ENCODE peak calls at places on chromosomes 2 and 18, in four cellular contexts. One of them, this sample, is unnamed.

GRCh38 chr2:217412299-217412698 is 552.4 kb upstream of the TNP1 start:
- DNase-seq in adrenal gland: no peak
- DNase-seq in thoracic aorta: no peak
- DNase-seq in activated CD4-positive, alpha-beta T cell treated with anti-CD3 and anti-CD28 coated beads for 48 hours: no peak
- DNase-seq in this sample: no peak

GRCh38 chr18:61157451-61157850 is 175.8 kb upstream of the CDH20 start:
- DNase-seq in adrenal gland: no peak
- DNase-seq in thoracic aorta: no peak
- DNase-seq in activated CD4-positive, alpha-beta T cell treated with anti-CD3 and anti-CD28 coated beads for 48 hours: no peak
- DNase-seq in this sample: no peak

GRCh38 chr2:147846382-147847081 is 1.7 kb downstream of the ACVR2A start:
- DNase-seq in activated CD4-positive, alpha-beta T cell treated with anti-CD3 and anti-CD28 coated beads for 48 hours: no peak
- DNase-seq in thoracic aorta: no peak
- DNase-seq in adrenal gland: no peak
- DNase-seq in this sample: no peak

GRCh38 chr2:240919161-240919781 is 13.1 kb downstream of the CROCC2 start:
- DNase-seq in activated CD4-positive, alpha-beta T cell treated with anti-CD3 and anti-CD28 coated beads for 48 hours: peak
- DNase-seq in adrenal gland: peak
- DNase-seq in thoracic aorta: no peak
- DNase-seq in this sample: peak

GRCh38 chr2:172219201-172219600 is 116.5 kb upstream of the DLX2 start:
- DNase-seq in activated CD4-positive, alpha-beta T cell treated with anti-CD3 and anti-CD28 coated beads for 48 hours: no peak
- DNase-seq in thoracic aorta: no peak
- DNase-seq in adrenal gland: no peak
- DNase-seq in this sample: no peak

GRCh38 chr2:18987592-18988073 is 370.8 kb downstream of the OSR1 start:
- DNase-seq in thoracic aorta: peak
- DNase-seq in activated CD4-positive, alpha-beta T cell treated with anti-CD3 and anti-CD28 coated beads for 48 hours: no peak
- DNase-seq in adrenal gland: peak
- DNase-seq in this sample: no peak

GRCh38 chr18:76689646-76690264 is 132.6 kb upstream of the ZNF236 start:
- DNase-seq in adrenal gland: no peak
- DNase-seq in thoracic aorta: no peak
- DNase-seq in activated CD4-positive, alpha-beta T cell treated with anti-CD3 and anti-CD28 coated beads for 48 hours: no peak
- DNase-seq in this sample: no peak

GRCh38 chr18:76426738-76427305 is 68.2 kb downstream of the ZNF516 start:
- DNase-seq in adrenal gland: peak
- DNase-seq in activated CD4-positive, alpha-beta T cell treated with anti-CD3 and anti-CD28 coated beads for 48 hours: peak
- DNase-seq in thoracic aorta: no peak
- DNase-seq in this sample: peak

GRCh38 chr2:212311807-212312404 is 226.7 kb downstream of the ERBB4 start:
- DNase-seq in activated CD4-positive, alpha-beta T cell treated with anti-CD3 and anti-CD28 coated beads for 48 hours: no peak
- DNase-seq in thoracic aorta: no peak
- DNase-seq in adrenal gland: no peak
- DNase-seq in this sample: no peak

GRCh38 chr2:42917374-42918017 is 125.1 kb upstream of the HAAO start:
- DNase-seq in adrenal gland: peak
- DNase-seq in thoracic aorta: no peak
- DNase-seq in activated CD4-positive, alpha-beta T cell treated with anti-CD3 and anti-CD28 coated beads for 48 hours: peak
- DNase-seq in this sample: peak

GRCh38 chr2:2646312-2647051 is 315.4 kb upstream of the MYT1L start:
- DNase-seq in activated CD4-positive, alpha-beta T cell treated with anti-CD3 and anti-CD28 coated beads for 48 hours: peak
- DNase-seq in thoracic aorta: no peak
- DNase-seq in adrenal gland: no peak
- DNase-seq in this sample: peak

GRCh38 chr18:22536558-22536957 is 118.8 kb upstream of the CTAGE1 start:
- DNase-seq in activated CD4-positive, alpha-beta T cell treated with anti-CD3 and anti-CD28 coated beads for 48 hours: no peak
- DNase-seq in thoracic aorta: no peak
- DNase-seq in adrenal gland: no peak
- DNase-seq in this sample: no peak

GRCh38 chr2:106061971-106062370 is 132.1 kb downstream of the UXS1 start:
- DNase-seq in activated CD4-positive, alpha-beta T cell treated with anti-CD3 and anti-CD28 coated beads for 48 hours: no peak
- DNase-seq in adrenal gland: no peak
- DNase-seq in thoracic aorta: no peak
- DNase-seq in this sample: no peak

GRCh38 chr18:47883771-47884413 is 46.6 kb downstream of the SMAD2 start:
- DNase-seq in activated CD4-positive, alpha-beta T cell treated with anti-CD3 and anti-CD28 coated beads for 48 hours: peak
- DNase-seq in adrenal gland: peak
- DNase-seq in thoracic aorta: no peak
- DNase-seq in this sample: peak

GRCh38 chr2:38076710-38077430 is 919 bp upstream of the CYP1B1 start:
- DNase-seq in adrenal gland: peak
- DNase-seq in activated CD4-positive, alpha-beta T cell treated with anti-CD3 and anti-CD28 coated beads for 48 hours: peak
- DNase-seq in thoracic aorta: no peak
- DNase-seq in this sample: peak

GRCh38 chr18:79513381-79514081 is 117.8 kb downstream of the NFATC1 start:
- DNase-seq in adrenal gland: no peak
- DNase-seq in thoracic aorta: no peak
- DNase-seq in activated CD4-positive, alpha-beta T cell treated with anti-CD3 and anti-CD28 coated beads for 48 hours: peak
- DNase-seq in this sample: peak

GRCh38 chr2:44772670-44773378 is 168.7 kb upstream of the SIX3 start:
- DNase-seq in activated CD4-positive, alpha-beta T cell treated with anti-CD3 and anti-CD28 coated beads for 48 hours: no peak
- DNase-seq in adrenal gland: no peak
- DNase-seq in thoracic aorta: no peak
- DNase-seq in this sample: no peak

GRCh38 chr2:237519506-237520245 is 32.6 kb downstream of the MLPH start:
- DNase-seq in thoracic aorta: no peak
- DNase-seq in activated CD4-positive, alpha-beta T cell treated with anti-CD3 and anti-CD28 coated beads for 48 hours: no peak
- DNase-seq in adrenal gland: no peak
- DNase-seq in this sample: no peak

GRCh38 chr2:233387667-233388528 is 33.6 kb downstream of the DGKD start:
- DNase-seq in activated CD4-positive, alpha-beta T cell treated with anti-CD3 and anti-CD28 coated beads for 48 hours: no peak
- DNase-seq in adrenal gland: peak
- DNase-seq in thoracic aorta: peak
- DNase-seq in this sample: no peak

GRCh38 chr2:146240376-146240775 is 1604.5 kb upstream of the ACVR2A start:
- DNase-seq in adrenal gland: no peak
- DNase-seq in activated CD4-positive, alpha-beta T cell treated with anti-CD3 and anti-CD28 coated beads for 48 hours: no peak
- DNase-seq in thoracic aorta: no peak
- DNase-seq in this sample: no peak

GRCh38 chr2:61135510-61135909 is 26.5 kb upstream of the C2orf74 start:
- DNase-seq in adrenal gland: peak
- DNase-seq in activated CD4-positive, alpha-beta T cell treated with anti-CD3 and anti-CD28 coated beads for 48 hours: no peak
- DNase-seq in thoracic aorta: no peak
- DNase-seq in this sample: no peak

GRCh38 chr2:220064282-220065042 is 437.0 kb downstream of the SLC4A3 start:
- DNase-seq in thoracic aorta: no peak
- DNase-seq in adrenal gland: no peak
- DNase-seq in activated CD4-positive, alpha-beta T cell treated with anti-CD3 and anti-CD28 coated beads for 48 hours: no peak
- DNase-seq in this sample: no peak

GRCh38 chr2:223969856-223970255 is 12.6 kb downstream of the MRPL44 start:
- DNase-seq in activated CD4-positive, alpha-beta T cell treated with anti-CD3 and anti-CD28 coated beads for 48 hours: no peak
- DNase-seq in thoracic aorta: no peak
- DNase-seq in adrenal gland: no peak
- DNase-seq in this sample: no peak

GRCh38 chr2:167404896-167405295 is 516.6 kb downstream of the XIRP2 start:
- DNase-seq in thoracic aorta: no peak
- DNase-seq in activated CD4-positive, alpha-beta T cell treated with anti-CD3 and anti-CD28 coated beads for 48 hours: no peak
- DNase-seq in adrenal gland: no peak
- DNase-seq in this sample: no peak

GRCh38 chr2:137928547-137929503 is 35.4 kb upstream of the HNMT start:
- DNase-seq in thoracic aorta: no peak
- DNase-seq in adrenal gland: no peak
- DNase-seq in activated CD4-positive, alpha-beta T cell treated with anti-CD3 and anti-CD28 coated beads for 48 hours: no peak
- DNase-seq in this sample: no peak

GRCh38 chr2:10446631-10447030 is 1.5 kb downstream of the ODC1 start:
- DNase-seq in thoracic aorta: no peak
- DNase-seq in adrenal gland: no peak
- DNase-seq in activated CD4-positive, alpha-beta T cell treated with anti-CD3 and anti-CD28 coated beads for 48 hours: no peak
- DNase-seq in this sample: no peak

GRCh38 chr2:70089946-70090523 is 2.8 kb downstream of the PCBP1 start:
- DNase-seq in adrenal gland: no peak
- DNase-seq in activated CD4-positive, alpha-beta T cell treated with anti-CD3 and anti-CD28 coated beads for 48 hours: no peak
- DNase-seq in thoracic aorta: no peak
- DNase-seq in this sample: no peak

GRCh38 chr2:26670171-26670570 is 22.4 kb upstream of the KCNK3 start:
- DNase-seq in activated CD4-positive, alpha-beta T cell treated with anti-CD3 and anti-CD28 coated beads for 48 hours: no peak
- DNase-seq in adrenal gland: peak
- DNase-seq in thoracic aorta: no peak
- DNase-seq in this sample: no peak

GRCh38 chr18:78242307-78242643 is 737.3 kb upstream of the SALL3 start:
- DNase-seq in thoracic aorta: no peak
- DNase-seq in activated CD4-positive, alpha-beta T cell treated with anti-CD3 and anti-CD28 coated beads for 48 hours: no peak
- DNase-seq in adrenal gland: peak
- DNase-seq in this sample: no peak

GRCh38 chr2:218026676-218027425 is 24.1 kb upstream of the TNS1 start:
- DNase-seq in thoracic aorta: no peak
- DNase-seq in adrenal gland: peak
- DNase-seq in activated CD4-positive, alpha-beta T cell treated with anti-CD3 and anti-CD28 coated beads for 48 hours: no peak
- DNase-seq in this sample: peak

GRCh38 chr2:217954051-217954450 is 48.7 kb downstream of the TNS1 start:
- DNase-seq in activated CD4-positive, alpha-beta T cell treated with anti-CD3 and anti-CD28 coated beads for 48 hours: no peak
- DNase-seq in thoracic aorta: no peak
- DNase-seq in adrenal gland: no peak
- DNase-seq in this sample: no peak

GRCh38 chr18:24189007-24189528 is 50.2 kb downstream of the CABYR start:
- DNase-seq in adrenal gland: no peak
- DNase-seq in activated CD4-positive, alpha-beta T cell treated with anti-CD3 and anti-CD28 coated beads for 48 hours: no peak
- DNase-seq in thoracic aorta: no peak
- DNase-seq in this sample: no peak

GRCh38 chr18:65439184-65439583 is 311.6 kb upstream of the CDH7 start:
- DNase-seq in thoracic aorta: no peak
- DNase-seq in activated CD4-positive, alpha-beta T cell treated with anti-CD3 and anti-CD28 coated beads for 48 hours: no peak
- DNase-seq in adrenal gland: no peak
- DNase-seq in this sample: no peak

This sample was measured in stimulated activated CD4-positive, alpha-beta T cell treated with anti-CD3 and anti-CD28 coated beads, Interleukin-15, amount 100 ng/mL, for 24 hours.